ENCODE peak calls at places on chromosomes 1 and 21, in four cellular contexts. O, K, J and F are unnamed samples.

GRCh38 chr1:171985639-171986038 is 144.3 kb downstream of the DNM3 start:
- DNase-seq in J (peak; percentile 45), O (no peak), K (no peak), F (no peak)

GRCh38 chr1:6495041-6495441 is 3.6 kb upstream of the PLEKHG5 start:
- DNase-seq in J (no peak), K (no peak), O (no peak), F (no peak)

GRCh38 chr1:117122297-117123025 is 912 bp upstream of the TRIM45 start:
- DNase-seq in K (no peak), O (no peak), J (no peak), F (no peak)

GRCh38 chr1:64654519-64655341 is 90.1 kb upstream of the RAVER2 start:
- DNase-seq in J (no peak), K (no peak), O (no peak), F (no peak)

GRCh38 chr21:45208627-45208951 is 79.1 kb downstream of the POFUT2 start:
- DNase-seq in K (no peak), J (no peak), O (no peak), F (no peak)

GRCh38 chr21:36661511-36662309 is 37.2 kb upstream of the SIM2 start:
- DNase-seq in K (peak; percentile 36), O (no peak), J (peak; percentile 54), F (no peak)

GRCh38 chr1:96962807-96963206 is 241.2 kb downstream of the PTBP2 start:
- DNase-seq in O (no peak), K (peak; percentile 29), J (no peak), F (no peak)

GRCh38 chr21:42125571-42126544 is 54.7 kb downstream of the UMODL1 start:
- DNase-seq in J (peak; percentile 27), O (no peak), K (peak; percentile 84), F (no peak)

GRCh38 chr21:37787456-37787855 is 128.8 kb downstream of the KCNJ6 start:
- DNase-seq in O (peak; percentile 31), J (peak; percentile 53), K (no peak), F (no peak)

GRCh38 chr1:168330285-168330684 is 49.6 kb downstream of the TBX19 start:
- DNase-seq in O (no peak), K (no peak), J (no peak), F (no peak)

GRCh38 chr1:228867951-228868730 is 132.9 kb downstream of the RHOU start:
- DNase-seq in K (no peak), J (no peak), O (no peak), F (peak; percentile 70)

GRCh38 chr1:1333551-1334241 is 2.6 kb downstream of the TAS1R3 start:
- DNase-seq in O (no peak), J (no peak), K (no peak), F (no peak)

GRCh38 chr1:1331068-1331965 is at the start of gene TAS1R3:
- DNase-seq in K (no peak), O (no peak), J (no peak), F (no peak)

GRCh38 chr1:1332031-1332755 is 1.1 kb downstream of the TAS1R3 start:
- DNase-seq in O (no peak), J (no peak), K (no peak), F (no peak)

GRCh38 chr1:1334835-1335234 is 3.8 kb downstream of the TAS1R3 start:
- DNase-seq in K (no peak), O (no peak), J (no peak), F (no peak)

DNA sequence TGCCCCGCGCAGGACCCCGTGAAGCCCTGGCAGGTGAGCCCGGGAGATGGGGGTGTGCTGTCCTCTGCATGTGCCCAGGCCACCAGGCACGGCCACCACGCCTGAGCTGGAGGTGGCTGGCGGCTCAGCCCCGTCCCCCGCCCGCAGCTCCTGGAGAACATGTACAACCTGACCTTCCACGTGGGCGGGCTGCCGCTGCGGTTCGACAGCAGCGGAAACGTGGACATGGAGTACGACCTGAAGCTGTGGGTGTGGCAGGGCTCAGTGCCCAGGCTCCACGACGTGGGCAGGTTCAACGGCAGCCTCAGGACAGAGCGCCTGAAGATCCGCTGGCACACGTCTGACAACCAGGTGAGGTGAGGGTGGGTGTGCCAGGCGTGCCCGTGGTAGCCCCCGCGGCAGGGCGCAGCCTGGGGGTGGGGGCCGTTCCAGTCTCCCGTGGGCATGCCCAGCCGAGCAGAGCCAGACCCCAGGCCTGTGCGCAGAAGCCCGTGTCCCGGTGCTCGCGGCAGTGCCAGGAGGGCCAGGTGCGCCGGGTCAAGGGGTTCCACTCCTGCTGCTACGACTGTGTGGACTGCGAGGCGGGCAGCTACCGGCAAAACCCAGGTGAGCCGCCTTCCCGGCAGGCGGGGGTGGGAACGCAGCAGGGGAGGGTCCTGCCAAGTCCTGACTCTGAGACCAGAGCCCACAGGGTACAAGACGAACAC is 1.8 kb downstream of the TAS1R3 start:
- DNase-seq in J (no peak), K (peak; percentile 62), O (no peak), F (no peak)
- TF ChIP-seq POLR2A in J (no peak), K (no peak), O (no peak), F (no peak)

GRCh38 chr1:158998781-158999161 is 10.9 kb upstream of the IFI16 start:
- DNase-seq in J (peak; percentile 58), O (no peak), K (peak; percentile 34), F (peak; percentile 62)

GRCh38 chr1:158998037-158998780 is 11.5 kb upstream of the IFI16 start:
- DNase-seq in O (no peak), K (no peak), J (no peak), F (no peak)

GRCh38 chr1:159000627-159001026 is 9.1 kb upstream of the IFI16 start:
- DNase-seq in J (peak; percentile 39), K (peak; percentile 82), O (peak; percentile 25), F (peak; percentile 94)

GRCh38 chr1:159000070-159000409 is 9.7 kb upstream of the IFI16 start:
- DNase-seq in J (no peak), K (no peak), O (no peak), F (no peak)

DNA sequence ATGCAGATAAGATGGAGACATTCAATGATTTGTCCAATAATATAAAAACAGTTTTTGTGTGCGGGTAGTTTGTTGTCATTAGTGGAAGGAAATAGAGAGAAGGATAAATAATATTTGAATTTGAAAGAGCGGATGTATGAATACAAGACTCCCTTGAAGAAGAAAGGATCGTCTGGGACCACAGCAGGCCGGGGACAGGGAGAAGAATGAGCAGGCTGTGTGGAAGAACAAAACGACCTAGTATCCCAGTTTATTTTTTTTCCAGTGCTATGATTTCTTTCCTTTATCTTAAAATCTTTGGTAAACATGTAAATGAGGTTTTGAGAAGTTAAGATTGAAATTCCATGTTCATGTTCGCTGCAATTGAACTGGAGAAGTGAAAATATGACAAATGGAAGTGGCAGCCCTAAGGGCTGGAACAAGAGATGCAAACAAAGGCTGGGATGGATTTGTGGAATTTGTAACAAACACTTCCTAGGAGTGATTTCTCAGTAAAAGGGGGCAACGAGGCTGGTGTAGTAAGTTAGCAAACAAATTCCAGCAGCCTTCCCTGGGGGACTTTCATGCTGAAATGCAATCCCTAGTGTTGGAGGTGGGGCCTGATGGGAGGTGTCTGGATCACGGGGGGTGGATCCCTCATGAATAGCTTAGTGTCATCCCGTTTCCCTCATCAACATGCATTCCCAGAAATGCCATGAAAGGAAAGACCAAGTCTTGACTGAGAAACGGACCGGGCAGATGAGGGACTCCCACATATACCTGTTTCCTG is 10.2 kb upstream of the IFI16 start:
- DNase-seq in J (peak; percentile 3), O (no peak), K (peak; percentile 63), F (peak; percentile 96)
- TF ChIP-seq POLR2A in J (no peak), O (no peak), K (peak; percentile 63), F (no peak)

DNA sequence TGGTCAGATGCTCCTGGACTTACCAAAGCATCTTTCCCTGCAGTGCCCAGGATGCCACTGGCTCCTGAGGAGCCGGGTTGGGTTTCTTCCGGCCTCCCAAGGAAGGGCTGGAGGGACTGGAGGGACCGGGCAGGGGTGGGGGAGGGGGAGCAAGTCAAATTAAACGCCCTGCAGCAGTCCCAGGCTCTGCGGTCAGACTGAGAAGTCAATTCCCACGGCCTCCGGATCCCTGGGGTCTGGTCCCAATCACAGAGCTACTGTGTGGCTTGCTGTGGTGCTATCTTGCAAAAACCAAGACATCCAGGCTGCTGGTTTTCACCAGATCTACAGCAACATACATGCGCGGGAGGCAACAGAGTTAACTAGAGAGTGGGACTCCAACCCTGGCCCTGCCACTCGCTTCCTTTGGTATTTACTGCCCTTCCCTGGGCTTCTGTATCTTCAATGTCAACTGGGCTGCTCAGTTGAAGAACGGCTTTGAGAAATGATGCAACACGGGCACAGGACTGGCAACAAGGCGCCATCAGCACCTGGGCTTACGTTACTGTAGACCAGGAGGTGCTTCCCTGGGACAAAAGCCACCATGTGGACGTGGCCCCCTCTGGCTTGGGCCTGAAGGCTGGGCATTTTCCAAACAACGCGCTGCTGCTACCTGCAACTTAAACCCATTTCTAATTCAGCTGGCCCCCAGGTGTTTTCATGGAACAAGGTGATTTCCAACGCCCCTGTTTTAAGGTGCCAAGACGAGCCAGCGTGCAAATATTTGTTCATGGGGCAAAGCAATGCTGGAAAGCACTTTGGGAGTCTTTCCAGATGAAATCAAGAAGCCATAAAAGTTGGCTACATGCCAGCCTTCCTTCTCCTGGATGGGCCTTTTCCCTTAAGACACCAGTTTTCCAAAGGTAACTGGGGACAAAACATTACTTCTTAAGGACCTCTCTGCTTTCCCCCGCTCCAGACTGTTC is 11.5 kb downstream of the RCC2 start:
- DNase-seq in J (no peak), O (no peak), K (no peak), F (no peak)
- TF ChIP-seq POLR2A in J (no peak), O (no peak), K (no peak), F (no peak)

DNA sequence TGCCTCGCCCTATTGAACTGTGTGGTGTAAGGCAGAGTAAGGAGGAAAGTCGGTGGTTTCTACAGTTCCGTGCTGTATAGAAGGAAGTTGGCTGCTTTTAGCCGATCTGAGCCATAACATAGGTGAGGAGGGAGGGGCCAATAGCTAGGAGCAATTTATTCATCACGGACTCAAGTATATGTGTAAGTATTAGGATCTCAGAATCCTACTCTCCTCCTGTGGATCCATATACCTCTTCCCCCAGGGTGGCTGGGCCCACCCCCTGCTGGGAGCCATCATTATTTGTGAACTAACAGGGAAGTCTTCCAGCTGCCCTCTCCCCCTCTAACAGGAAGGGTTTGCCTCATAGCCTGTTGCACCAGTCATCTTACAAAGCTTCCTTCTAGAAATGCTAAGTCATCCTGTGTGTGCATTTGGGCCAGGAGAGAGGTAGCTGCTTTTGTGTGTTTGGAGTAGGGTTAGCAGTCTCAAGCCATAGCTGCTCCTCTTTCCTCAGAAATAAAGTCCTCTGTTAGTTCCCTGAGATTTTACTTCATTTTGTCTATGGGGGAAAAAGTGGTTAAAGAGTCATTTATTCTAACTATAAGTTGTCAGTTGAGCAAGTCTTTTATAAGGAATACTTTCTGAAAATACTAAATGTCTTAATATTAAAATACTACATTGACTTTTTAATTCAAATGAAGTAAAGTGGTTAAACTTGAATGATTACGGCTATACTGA is 14.9 kb upstream of the CENPS start:
- DNase-seq in K (peak; percentile 67), J (peak; percentile 96), O (no peak), F (peak; percentile 28)
- TF ChIP-seq POLR2A in K (no peak), J (no peak), O (no peak), F (no peak)

GRCh38 chr1:28736450-28737244 is at the start of gene YTHDF2:
- DNase-seq in K (peak; percentile 98), J (peak; percentile 95), O (peak; percentile 65), F (peak; percentile 93)
- TF ChIP-seq POLR2A in K (peak; percentile 95), J (peak; percentile 17), O (no peak), F (no peak)